ENCODE peak calls at places on chromosomes 6 and 20, in ten cellular contexts. V is mucosa of descending colon; O is HL-60; F is CD4-positive, alpha-beta T cell; L is heart left ventricle; P is uterus; C is fibroblast of pulmonary artery; U is nephron progenitor cell; M is HepG2; B is pancreas. G is an unnamed sample.

GRCh38 chr6:161264181-161264580 is 9.7 kb downstream of the AGPAT4 start:
- DNase-seq in V (no peak), O (no peak), F (no peak), L (no peak), P (no peak), C (no peak), U (no peak), M (no peak), B (no peak), G (no peak)

GRCh38 chr6:149451361-149452061 is 33.3 kb downstream of the ZC3H12D start:
- DNase-seq in V (peak), O (no peak), F (no peak), L (no peak), P (no peak), C (no peak), U (peak), M (no peak), B (peak), G (no peak)

GRCh38 chr20:62347445-62347844 is 19.7 kb downstream of the LAMA5 start:
- DNase-seq in V (no peak), O (no peak), F (no peak), L (no peak), P (no peak), C (no peak), U (no peak), M (no peak), B (no peak), G (no peak)

GRCh38 chr6:1607557-1608221 is 2.0 kb upstream of the FOXC1 start:
- DNase-seq in V (no peak), O (no peak), F (no peak), L (no peak), P (no peak), C (no peak), U (peak), M (peak), B (no peak), G (no peak)

GRCh38 chr6:4732691-4733315 is 43.4 kb upstream of the CDYL start:
- DNase-seq in V (peak), O (no peak), F (no peak), L (peak), P (peak), C (peak), U (peak), M (peak), B (no peak), G (no peak)

GRCh38 chr20:14142964-14143627 is 147.8 kb downstream of the MACROD2 start:
- DNase-seq in V (no peak), O (no peak), F (no peak), L (no peak), P (no peak), C (peak), U (no peak), M (no peak), B (no peak), G (no peak)

GRCh38 chr6:44674226-44675155 is 287.0 kb downstream of the CDC5L start:
- DNase-seq in V (no peak), O (no peak), F (no peak), L (no peak), P (no peak), C (no peak), U (no peak), M (no peak), B (no peak), G (no peak)

GRCh38 chr6:156061465-156061864 is 605.8 kb upstream of the NOX3 start:
- DNase-seq in V (no peak), O (no peak), F (no peak), L (no peak), P (no peak), C (no peak), U (no peak), M (no peak), B (no peak), G (no peak)

GRCh38 chr6:139927236-139927635 is 552.8 kb upstream of the CITED2 start:
- DNase-seq in V (peak), O (no peak), F (no peak), L (no peak), P (no peak), C (peak), U (no peak), M (no peak), B (no peak), G (no peak)
- TF ChIP-seq CTCF in V (peak), O (no peak), F (no peak), L (peak), P (no peak), C (peak), U (no peak), M (peak), B (no peak), G (peak)

GRCh38 chr6:14934011-14934410 is 311.9 kb upstream of the JARID2 start:
- DNase-seq in V (no peak), O (no peak), F (no peak), L (no peak), P (no peak), C (no peak), U (no peak), M (no peak), B (no peak), G (no peak)

GRCh38 chr6:14927398-14927797 is 318.5 kb upstream of the JARID2 start:
- DNase-seq in V (peak), O (no peak), F (no peak), L (no peak), P (no peak), C (no peak), U (no peak), M (no peak), B (no peak), G (no peak)

GRCh38 chr6:14930366-14930989 is 315.4 kb upstream of the JARID2 start:
- DNase-seq in V (peak), O (no peak), F (no peak), L (no peak), P (no peak), C (no peak), U (no peak), M (no peak), B (no peak), G (no peak)

GRCh38 chr6:14934844-14935243 is 311.0 kb upstream of the JARID2 start:
- DNase-seq in V (no peak), O (no peak), F (no peak), L (no peak), P (no peak), C (no peak), U (no peak), M (no peak), B (no peak), G (no peak)

DNA sequence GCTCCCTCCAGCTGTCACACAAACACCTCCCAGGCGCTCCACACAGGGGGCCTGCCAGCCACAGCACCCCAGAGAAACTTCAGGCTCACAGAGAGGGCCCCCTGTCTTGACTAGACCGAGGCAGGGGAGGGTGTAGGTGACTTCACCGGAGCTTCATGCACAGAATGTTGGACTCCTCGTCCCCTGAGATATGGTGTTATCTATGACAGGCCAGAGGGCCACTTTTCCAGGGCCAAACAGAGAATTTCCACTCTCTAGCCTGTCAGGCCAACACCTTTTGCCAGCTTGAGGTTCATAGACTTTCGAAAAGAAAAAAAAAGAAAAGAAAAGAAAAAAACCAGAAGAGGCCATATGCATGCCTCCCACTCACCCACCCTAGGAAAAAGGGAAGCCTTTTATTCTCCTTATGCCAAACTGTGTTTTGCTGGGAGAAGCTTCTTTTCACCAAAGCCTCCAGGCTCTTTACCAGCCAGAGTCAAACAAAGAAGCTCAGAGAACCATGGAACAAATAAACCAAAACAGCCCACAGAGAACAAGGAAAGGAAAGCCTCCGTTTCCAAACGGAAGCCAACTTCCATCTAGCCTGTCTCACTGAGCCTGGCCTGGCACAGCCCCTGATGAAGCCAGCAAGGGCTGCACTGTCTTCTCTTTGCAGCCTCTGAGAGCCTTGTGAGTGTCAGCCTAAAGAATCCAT is 313.2 kb upstream of the JARID2 start:
- DNase-seq in V (no peak), O (no peak), F (no peak), L (no peak), P (no peak), C (no peak), U (no peak), M (no peak), B (no peak), G (no peak)
- TF ChIP-seq CTCF in V (no peak), O (no peak), F (no peak), L (no peak), P (no peak), C (no peak), U (no peak), M (no peak), B (no peak), G (no peak)

GRCh38 chr20:57693002-57693582 is 16.7 kb downstream of the PMEPA1 start:
- DNase-seq in V (peak), O (no peak), F (no peak), L (no peak), P (no peak), C (no peak), U (no peak), M (no peak), B (peak), G (no peak)
- TF ChIP-seq CTCF in V (peak), O (no peak), F (peak), L (no peak), P (no peak), C (no peak), U (no peak), M (peak), B (no peak), G (peak)

GRCh38 chr6:39646751-39647420 is 78.3 kb downstream of the KIF6 start:
- DNase-seq in V (no peak), O (no peak), F (no peak), L (no peak), P (no peak), C (no peak), U (no peak), M (no peak), B (no peak), G (no peak)

GRCh38 chr6:39638126-39638822 is 86.9 kb downstream of the KIF6 start:
- DNase-seq in V (no peak), O (no peak), F (no peak), L (no peak), P (no peak), C (no peak), U (no peak), M (no peak), B (no peak), G (no peak)

GRCh38 chr6:39642300-39642699 is 82.9 kb downstream of the KIF6 start:
- DNase-seq in V (no peak), O (no peak), F (no peak), L (no peak), P (no peak), C (no peak), U (no peak), M (no peak), B (no peak), G (no peak)
- TF ChIP-seq CTCF in V (no peak), O (no peak), F (no peak), L (no peak), P (no peak), C (no peak), U (no peak), M (peak), B (no peak), G (no peak)

GRCh38 chr6:30981942-30982772 is 1.4 kb upstream of the MUC21 start:
- DNase-seq in V (peak), O (no peak), F (no peak), L (peak), P (peak), C (peak), U (peak), M (peak), B (peak), G (no peak)
- TF ChIP-seq CTCF in V (no peak), O (no peak), F (no peak), L (no peak), P (no peak), C (peak), U (no peak), M (peak), B (no peak), G (peak)

G was measured in GM12864.